ENCODE peak calls at places on chromosomes 12 and 14, in nine cellular contexts. One of them, this sample, is unnamed.

GRCh38 chr12:84698576-84699333 is 213.8 kb downstream of the SLC6A15 start:
- DNase-seq in CD4-positive, CD25-positive, alpha-beta regulatory T cell: no peak
- DNase-seq in neuronal stem cell: no peak
- DNase-seq in adrenal gland: no peak
- DNase-seq in substantia nigra: no peak
- DNase-seq in AG04450: no peak
- DNase-seq in dorsolateral prefrontal cortex: no peak
- DNase-seq in RWPE2: no peak
- DNase-seq in neural progenitor cell: no peak
- DNase-seq in this sample: no peak

GRCh38 chr12:121196902-121197301 is 13.0 kb upstream of the P2RX4 start:
- DNase-seq in CD4-positive, CD25-positive, alpha-beta regulatory T cell: peak
- DNase-seq in neuronal stem cell: no peak
- DNase-seq in adrenal gland: no peak
- DNase-seq in substantia nigra: peak
- DNase-seq in AG04450: no peak
- DNase-seq in dorsolateral prefrontal cortex: no peak
- DNase-seq in RWPE2: no peak
- DNase-seq in neural progenitor cell: no peak
- DNase-seq in this sample: no peak

GRCh38 chr14:100979079-100979478 is 75.6 kb upstream of the RTL1 start:
- DNase-seq in CD4-positive, CD25-positive, alpha-beta regulatory T cell: no peak
- DNase-seq in neuronal stem cell: no peak
- DNase-seq in adrenal gland: no peak
- DNase-seq in substantia nigra: no peak
- DNase-seq in AG04450: no peak
- DNase-seq in dorsolateral prefrontal cortex: no peak
- DNase-seq in RWPE2: no peak
- DNase-seq in neural progenitor cell: no peak
- DNase-seq in this sample: no peak

GRCh38 chr12:93237235-93237915 is 140.3 kb upstream of the NUDT4 start:
- DNase-seq in CD4-positive, CD25-positive, alpha-beta regulatory T cell: no peak
- DNase-seq in neuronal stem cell: no peak
- DNase-seq in adrenal gland: no peak
- DNase-seq in substantia nigra: no peak
- DNase-seq in AG04450: no peak
- DNase-seq in dorsolateral prefrontal cortex: no peak
- DNase-seq in RWPE2: no peak
- DNase-seq in neural progenitor cell: no peak
- DNase-seq in this sample: no peak

GRCh38 chr12:12126551-12126950 is 55.8 kb downstream of the BCL2L14 start:
- DNase-seq in CD4-positive, CD25-positive, alpha-beta regulatory T cell: no peak
- DNase-seq in neuronal stem cell: no peak
- DNase-seq in adrenal gland: no peak
- DNase-seq in substantia nigra: no peak
- DNase-seq in AG04450: no peak
- DNase-seq in dorsolateral prefrontal cortex: no peak
- DNase-seq in RWPE2: no peak
- DNase-seq in neural progenitor cell: no peak
- DNase-seq in this sample: no peak

GRCh38 chr12:52152905-52153317 is 38.9 kb downstream of the KRT80 start:
- DNase-seq in CD4-positive, CD25-positive, alpha-beta regulatory T cell: no peak
- DNase-seq in neuronal stem cell: no peak
- DNase-seq in adrenal gland: no peak
- DNase-seq in substantia nigra: no peak
- DNase-seq in AG04450: no peak
- DNase-seq in dorsolateral prefrontal cortex: no peak
- DNase-seq in RWPE2: no peak
- DNase-seq in neural progenitor cell: no peak
- DNase-seq in this sample: no peak

GRCh38 chr12:105888696-105889095 is 250.1 kb downstream of the NUAK1 start:
- DNase-seq in CD4-positive, CD25-positive, alpha-beta regulatory T cell: no peak
- DNase-seq in neuronal stem cell: no peak
- DNase-seq in adrenal gland: no peak
- DNase-seq in substantia nigra: no peak
- DNase-seq in AG04450: no peak
- DNase-seq in dorsolateral prefrontal cortex: no peak
- DNase-seq in RWPE2: no peak
- DNase-seq in neural progenitor cell: no peak
- DNase-seq in this sample: no peak

GRCh38 chr14:90177537-90178189 is 78.7 kb upstream of the PSMC1 start:
- DNase-seq in CD4-positive, CD25-positive, alpha-beta regulatory T cell: no peak
- DNase-seq in neuronal stem cell: no peak
- DNase-seq in adrenal gland: no peak
- DNase-seq in substantia nigra: no peak
- DNase-seq in AG04450: no peak
- DNase-seq in dorsolateral prefrontal cortex: no peak
- DNase-seq in RWPE2: no peak
- DNase-seq in neural progenitor cell: no peak
- DNase-seq in this sample: no peak

GRCh38 chr14:104130974-104131651 is 7.3 kb upstream of the KIF26A start:
- DNase-seq in CD4-positive, CD25-positive, alpha-beta regulatory T cell: peak
- DNase-seq in neuronal stem cell: no peak
- DNase-seq in adrenal gland: peak
- DNase-seq in substantia nigra: peak
- DNase-seq in AG04450: no peak
- DNase-seq in dorsolateral prefrontal cortex: no peak
- DNase-seq in RWPE2: peak
- DNase-seq in neural progenitor cell: peak
- DNase-seq in this sample: no peak

GRCh38 chr14:105947599-105947998 is 421.2 kb downstream of the TMEM121 start:
- DNase-seq in CD4-positive, CD25-positive, alpha-beta regulatory T cell: no peak
- DNase-seq in neuronal stem cell: no peak
- DNase-seq in adrenal gland: no peak
- DNase-seq in substantia nigra: no peak
- DNase-seq in AG04450: no peak
- DNase-seq in dorsolateral prefrontal cortex: no peak
- DNase-seq in RWPE2: no peak
- DNase-seq in neural progenitor cell: no peak
- DNase-seq in this sample: no peak

GRCh38 chr12:54008260-54008552 is 579 bp upstream of the HOXC8 start:
- DNase-seq in CD4-positive, CD25-positive, alpha-beta regulatory T cell: no peak
- DNase-seq in neuronal stem cell: no peak
- DNase-seq in adrenal gland: no peak
- DNase-seq in substantia nigra: no peak
- DNase-seq in AG04450: no peak
- DNase-seq in dorsolateral prefrontal cortex: no peak
- DNase-seq in RWPE2: no peak
- DNase-seq in neural progenitor cell: no peak
- DNase-seq in this sample: no peak

DNA sequence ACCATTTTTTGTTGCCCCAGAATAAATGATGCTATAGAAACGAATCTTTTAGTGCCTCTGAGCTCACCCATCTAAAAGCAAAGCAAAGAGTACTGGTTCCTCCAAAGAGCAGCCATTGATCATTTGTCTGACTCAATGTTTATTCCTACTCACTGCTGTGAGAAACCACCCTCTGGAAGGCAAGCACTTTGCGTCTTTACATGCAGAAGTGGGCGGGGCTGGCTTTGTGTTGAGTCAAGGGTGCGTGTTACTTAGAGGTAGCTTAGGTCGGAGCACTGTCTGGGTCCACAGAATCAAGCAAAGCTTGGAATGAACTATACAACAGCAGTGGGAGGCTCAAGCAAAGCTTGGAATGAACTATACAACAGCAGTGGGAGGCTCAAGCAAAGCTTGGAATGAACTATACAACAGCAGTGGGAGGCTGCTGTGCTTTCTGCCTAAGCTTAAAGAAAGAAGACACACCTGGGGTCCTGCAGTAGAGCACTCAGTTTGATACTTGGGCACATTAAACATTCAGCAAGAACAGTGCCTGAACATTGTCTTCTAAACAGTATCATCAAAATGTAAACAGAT is 77.2 kb upstream of the PRICKLE1 start:
- DNase-seq in CD4-positive, CD25-positive, alpha-beta regulatory T cell: no peak
- DNase-seq in neuronal stem cell: peak
- DNase-seq in adrenal gland: no peak
- DNase-seq in substantia nigra: no peak
- DNase-seq in AG04450: peak
- DNase-seq in dorsolateral prefrontal cortex: no peak
- DNase-seq in RWPE2: peak
- DNase-seq in neural progenitor cell: peak
- DNase-seq in this sample: no peak
- H3K27ac ChIP-seq in CD4-positive, CD25-positive, alpha-beta regulatory T cell: no peak
- H3K27ac ChIP-seq in neuronal stem cell: no peak
- H3K27ac ChIP-seq in adrenal gland: no peak
- H3K27ac ChIP-seq in substantia nigra: no peak
- H3K27ac ChIP-seq in AG04450: no peak
- H3K27ac ChIP-seq in dorsolateral prefrontal cortex: no peak
- H3K27ac ChIP-seq in RWPE2: no peak
- H3K27ac ChIP-seq in neural progenitor cell: no peak
- H3K27ac ChIP-seq in this sample: no peak

DNA sequence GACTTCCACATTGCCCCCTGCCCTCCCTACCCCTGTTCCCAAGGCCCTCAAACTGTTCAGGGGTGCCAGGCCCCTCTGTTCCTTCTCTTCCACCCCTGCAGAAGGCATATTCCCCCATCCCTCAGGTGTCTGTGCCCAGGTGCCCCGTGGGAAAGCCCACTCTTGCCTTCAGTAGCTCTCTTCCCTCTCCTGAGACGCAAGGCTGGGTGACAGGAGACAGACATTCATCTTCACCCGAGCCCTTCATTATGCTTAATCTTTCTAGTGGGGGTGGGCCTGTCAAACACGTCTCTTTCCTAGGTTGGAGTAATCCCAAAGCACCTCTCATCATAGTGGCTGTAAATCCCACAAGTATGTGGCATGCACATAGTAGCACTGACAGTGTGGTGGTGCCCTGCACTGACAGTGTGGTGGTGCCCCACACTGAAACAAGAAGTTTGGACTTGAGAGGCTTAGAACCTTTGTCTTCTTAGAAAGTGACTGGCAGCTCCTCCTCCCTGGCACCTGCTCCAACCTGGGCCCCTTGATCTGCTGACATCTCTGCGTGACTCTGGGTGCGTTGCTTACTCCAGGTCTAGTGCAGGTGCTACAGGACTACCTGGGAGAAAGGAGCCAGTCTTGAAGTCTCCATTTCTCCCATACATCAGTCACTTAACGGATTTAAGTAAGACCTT is 16.1 kb downstream of the NINJ2 start:
- DNase-seq in CD4-positive, CD25-positive, alpha-beta regulatory T cell: no peak
- DNase-seq in neuronal stem cell: no peak
- DNase-seq in adrenal gland: no peak
- DNase-seq in substantia nigra: no peak
- DNase-seq in AG04450: no peak
- DNase-seq in dorsolateral prefrontal cortex: no peak
- DNase-seq in RWPE2: no peak
- DNase-seq in neural progenitor cell: no peak
- DNase-seq in this sample: no peak
- H3K27ac ChIP-seq in CD4-positive, CD25-positive, alpha-beta regulatory T cell: peak
- H3K27ac ChIP-seq in neuronal stem cell: no peak
- H3K27ac ChIP-seq in adrenal gland: no peak
- H3K27ac ChIP-seq in substantia nigra: peak
- H3K27ac ChIP-seq in AG04450: no peak
- H3K27ac ChIP-seq in dorsolateral prefrontal cortex: peak
- H3K27ac ChIP-seq in RWPE2: no peak
- H3K27ac ChIP-seq in neural progenitor cell: no peak
- H3K27ac ChIP-seq in this sample: no peak

DNA sequence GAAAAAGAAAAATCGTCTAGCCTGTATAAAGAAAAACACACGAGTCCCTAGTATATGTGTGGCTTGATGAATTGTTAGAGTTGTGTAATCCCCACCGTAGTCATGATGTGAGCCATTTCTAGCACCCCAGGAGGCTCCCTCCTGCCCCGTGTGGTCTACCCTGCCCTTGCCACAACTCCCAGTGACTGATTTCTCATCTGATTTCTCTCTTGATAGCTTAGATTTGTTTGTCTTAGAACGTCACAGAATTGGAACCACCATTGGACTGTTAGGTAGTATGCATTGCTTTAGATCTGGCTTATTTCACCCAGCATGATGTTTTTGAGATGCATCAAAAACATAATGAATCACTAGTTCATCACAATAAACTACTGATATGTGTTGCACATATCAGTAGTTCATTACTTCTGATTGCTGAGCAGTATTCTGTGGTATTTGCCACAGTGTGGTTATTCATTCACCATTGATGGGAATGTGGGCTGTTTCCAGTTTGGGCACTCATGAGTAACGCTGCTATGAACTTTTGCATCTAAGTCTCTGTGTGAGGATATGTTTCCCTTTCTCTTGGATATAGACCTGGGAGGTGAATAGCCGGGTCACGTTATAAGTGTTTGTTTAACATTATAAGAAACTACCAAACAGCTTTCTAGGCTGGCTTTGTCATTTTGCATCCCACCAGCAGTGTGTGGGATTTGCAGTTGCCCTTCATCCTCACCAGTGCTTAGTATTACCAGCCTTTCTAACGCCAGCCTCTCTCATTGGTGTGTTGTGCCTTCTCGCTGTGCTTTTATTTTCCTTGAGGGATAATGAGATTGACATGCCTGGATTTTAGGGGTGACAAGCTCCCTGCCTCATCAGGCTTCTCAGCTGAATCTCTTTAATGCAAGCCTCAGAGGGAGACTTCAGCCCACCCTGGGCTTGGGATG is 31.9 kb upstream of the NCOR2 start:
- DNase-seq in CD4-positive, CD25-positive, alpha-beta regulatory T cell: no peak
- DNase-seq in neuronal stem cell: no peak
- DNase-seq in adrenal gland: no peak
- DNase-seq in substantia nigra: no peak
- DNase-seq in AG04450: no peak
- DNase-seq in dorsolateral prefrontal cortex: no peak
- DNase-seq in RWPE2: no peak
- DNase-seq in neural progenitor cell: no peak
- DNase-seq in this sample: no peak
- H3K27ac ChIP-seq in CD4-positive, CD25-positive, alpha-beta regulatory T cell: no peak
- H3K27ac ChIP-seq in neuronal stem cell: no peak
- H3K27ac ChIP-seq in adrenal gland: no peak
- H3K27ac ChIP-seq in substantia nigra: no peak
- H3K27ac ChIP-seq in AG04450: no peak
- H3K27ac ChIP-seq in dorsolateral prefrontal cortex: no peak
- H3K27ac ChIP-seq in RWPE2: no peak
- H3K27ac ChIP-seq in neural progenitor cell: no peak
- H3K27ac ChIP-seq in this sample: no peak

DNA sequence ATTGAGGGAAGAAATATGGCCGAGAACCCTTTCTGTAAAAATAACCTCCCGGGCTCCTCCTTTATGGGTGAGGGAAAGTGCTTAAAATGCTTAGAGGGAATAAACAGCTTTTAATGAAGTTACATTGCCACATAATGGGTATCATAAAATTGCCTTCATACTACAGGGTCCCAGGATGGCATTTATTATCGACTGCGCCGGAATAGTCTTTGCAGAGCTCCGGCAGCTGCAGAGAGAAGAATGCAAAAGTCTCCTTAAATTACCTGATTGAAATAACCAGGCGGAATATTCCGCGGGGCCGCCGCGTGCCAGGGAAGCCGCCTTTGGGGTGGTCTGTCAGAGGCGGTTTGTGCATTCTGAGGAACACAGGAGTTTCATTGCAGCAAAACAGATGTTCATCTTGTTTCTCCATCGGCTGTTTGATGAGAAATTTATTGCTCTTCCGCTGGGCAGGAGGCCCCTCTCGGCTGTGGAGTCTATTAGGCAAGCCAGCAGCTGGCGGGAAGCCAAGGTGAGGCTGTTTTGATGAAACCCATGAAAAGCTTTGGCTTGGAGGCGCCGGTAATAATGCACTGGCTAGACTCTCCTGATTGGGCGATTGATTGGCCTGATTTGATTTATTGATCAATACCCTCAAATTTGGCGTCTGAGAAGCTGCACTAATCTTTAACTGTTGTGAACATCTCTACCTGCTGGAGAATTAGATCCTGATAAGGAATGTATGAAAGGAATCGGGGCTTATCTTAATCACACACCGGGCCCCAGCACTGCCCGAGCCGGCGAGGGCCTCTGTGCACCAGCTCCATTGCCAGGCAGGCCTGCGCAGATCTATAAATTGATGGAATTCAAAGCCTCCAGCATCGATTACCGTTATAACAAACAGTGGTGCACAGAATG is 187.8 kb downstream of the PHETA1 start:
- DNase-seq in CD4-positive, CD25-positive, alpha-beta regulatory T cell: no peak
- DNase-seq in neuronal stem cell: no peak
- DNase-seq in adrenal gland: peak
- DNase-seq in substantia nigra: peak
- DNase-seq in AG04450: no peak
- DNase-seq in dorsolateral prefrontal cortex: peak
- DNase-seq in RWPE2: no peak
- DNase-seq in neural progenitor cell: no peak
- DNase-seq in this sample: no peak
- H3K27ac ChIP-seq in CD4-positive, CD25-positive, alpha-beta regulatory T cell: no peak
- H3K27ac ChIP-seq in neuronal stem cell: no peak
- H3K27ac ChIP-seq in adrenal gland: no peak
- H3K27ac ChIP-seq in substantia nigra: no peak
- H3K27ac ChIP-seq in AG04450: no peak
- H3K27ac ChIP-seq in dorsolateral prefrontal cortex: no peak
- H3K27ac ChIP-seq in RWPE2: no peak
- H3K27ac ChIP-seq in neural progenitor cell: no peak
- H3K27ac ChIP-seq in this sample: no peak